ENCODE peak calls at places on chromosomes 1 and 21, in eight cellular contexts. H is left lung; W is psoas muscle; Z is WERI-Rb-1; R is naive thymus-derived CD4-positive, alpha-beta T cell; L is stomach; X is osteoblast; C is fibroblast of villous mesenchyme. B is an unnamed sample.
A peak's percentile ranks its signal among the peaks of the same experiment; 100 is the strongest.

GRCh38 chr1:85417017-85417416 is 47.9 kb downstream of the DDAH1 start:
- DNase-seq in H (peak; percentile 50), W (no peak), Z (no peak), R (no peak), L (no peak), X (no peak), C (no peak), B (no peak)

GRCh38 chr1:241842565-241842964 is 5.4 kb upstream of the EXO1 start:
- DNase-seq in H (no peak), W (no peak), Z (no peak), R (no peak), L (no peak), X (peak; percentile 58), C (peak; percentile 19), B (no peak)

GRCh38 chr1:2233997-2234761 is 6.1 kb downstream of the SKI start:
- DNase-seq in H (peak; percentile 99), W (peak; percentile 96), Z (no peak), R (peak; percentile 81), L (peak; percentile 77), X (peak; percentile 99), C (peak; percentile 99), B (no peak)

GRCh38 chr1:235972316-235973090 is 92.4 kb downstream of the NID1 start:
- DNase-seq in H (no peak), W (no peak), Z (no peak), R (no peak), L (no peak), X (peak; percentile 81), C (peak; percentile 95), B (no peak)

GRCh38 chr1:42319871-42320484 is 15.1 kb downstream of the FOXJ3 start:
- DNase-seq in H (no peak), W (no peak), Z (no peak), R (peak; percentile 39), L (no peak), X (no peak), C (peak; percentile 38), B (peak; percentile 74)

GRCh38 chr1:152876827-152877226 is 1.3 kb upstream of the SMCP start:
- DNase-seq in H (no peak), W (no peak), Z (no peak), R (no peak), L (no peak), X (no peak), C (no peak), B (no peak)

GRCh38 chr21:14533555-14534400 is 12.3 kb downstream of the SAMSN1 start:
- DNase-seq in H (no peak), W (no peak), Z (no peak), R (no peak), L (no peak), X (no peak), C (peak; percentile 73), B (no peak)

GRCh38 chr1:3060601-3061551 is 8.1 kb upstream of the PRDM16 start:
- DNase-seq in H (no peak), W (no peak), Z (peak; percentile 7), R (no peak), L (peak; percentile 25), X (peak; percentile 96), C (no peak), B (no peak)

GRCh38 chr1:210358511-210359148 is 29.9 kb downstream of the HHAT start:
- DNase-seq in H (no peak), W (no peak), Z (no peak), R (no peak), L (peak; percentile 53), X (no peak), C (no peak), B (no peak)

GRCh38 chr1:54280652-54281051 is 80.7 kb downstream of the MRPL37 start:
- DNase-seq in H (no peak), W (no peak), Z (no peak), R (peak; percentile 45), L (no peak), X (no peak), C (no peak), B (peak; percentile 78)

GRCh38 chr1:162022626-162023025 is 1.0 kb downstream of the OLFML2B start:
- DNase-seq in H (no peak), W (no peak), Z (no peak), R (no peak), L (no peak), X (peak; percentile 31), C (peak; percentile 12), B (no peak)

GRCh38 chr1:62856964-62857363 is 73.0 kb downstream of the ATG4C start:
- DNase-seq in H (no peak), W (no peak), Z (no peak), R (no peak), L (no peak), X (no peak), C (no peak), B (no peak)

GRCh38 chr1:206023682-206024081 is at the start of gene CTSE:
- DNase-seq in H (no peak), W (no peak), Z (peak; percentile 5), R (no peak), L (peak; percentile 88), X (no peak), C (no peak), B (no peak)

GRCh38 chr1:31704261-31705079 is 653 bp upstream of the COL16A1 start:
- DNase-seq in H (no peak), W (peak; percentile 34), Z (no peak), R (no peak), L (peak; percentile 81), X (peak; percentile 90), C (peak; percentile 85), B (no peak)

GRCh38 chr1:56331207-56331891 is 248.0 kb downstream of the PLPP3 start:
- DNase-seq in H (no peak), W (no peak), Z (no peak), R (no peak), L (no peak), X (no peak), C (no peak), B (no peak)

GRCh38 chr1:230105754-230106625 is 39.0 kb downstream of the GALNT2 start:
- DNase-seq in H (no peak), W (no peak), Z (no peak), R (no peak), L (no peak), X (peak; percentile 95), C (peak; percentile 79), B (no peak)

GRCh38 chr1:84353665-84354064 is 44.6 kb upstream of the DNASE2B start:
- DNase-seq in H (no peak), W (no peak), Z (no peak), R (no peak), L (no peak), X (no peak), C (peak; percentile 55), B (no peak)

GRCh38 chr1:59186656-59187055 is 110.2 kb upstream of the FGGY start:
- DNase-seq in H (no peak), W (peak; percentile 34), Z (no peak), R (no peak), L (no peak), X (peak; percentile 45), C (peak; percentile 72), B (no peak)

DNA sequence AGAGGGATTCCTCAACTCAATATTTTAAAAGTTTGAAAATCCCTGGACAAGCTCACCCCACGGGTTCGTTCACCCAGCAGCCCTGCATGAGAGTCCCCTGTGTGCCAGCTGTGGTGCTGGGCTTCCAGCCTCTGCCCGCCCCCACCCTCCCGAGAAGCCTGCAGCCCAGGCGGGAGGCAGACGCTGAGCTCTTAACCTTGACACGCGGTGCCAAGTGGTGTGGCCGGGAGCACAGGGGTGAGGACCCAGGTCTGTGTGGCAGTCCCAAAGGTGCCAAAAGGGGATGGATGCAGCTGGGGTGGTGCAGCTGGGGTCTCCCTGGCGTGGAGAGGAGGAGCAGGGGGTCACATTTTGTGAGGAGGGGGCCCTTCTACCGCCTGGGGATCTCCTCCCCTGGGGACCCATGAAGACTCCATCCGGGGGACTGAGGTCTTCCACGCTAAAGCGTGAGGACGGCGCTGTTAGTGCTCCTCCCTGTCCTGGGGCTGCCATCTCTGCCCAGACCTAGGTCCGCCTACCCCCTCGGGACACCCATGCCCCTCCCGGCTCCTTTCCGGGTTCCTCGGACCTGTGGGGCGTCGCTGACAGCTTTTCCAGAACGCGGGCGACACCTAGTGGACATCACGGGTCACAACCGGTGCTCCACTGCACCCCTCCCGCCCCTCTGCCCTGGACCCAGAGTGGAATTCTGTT is 12.9 kb downstream of the PLA2G2F start:
- DNase-seq in H (peak; percentile 91), W (peak; percentile 84), Z (peak; percentile 81), R (peak; percentile 71), L (peak; percentile 84), X (peak; percentile 99), C (peak; percentile 60), B (peak; percentile 41)
- H3K4me3 ChIP-seq in H (peak overlapping the region; percentile 21), W (peak overlapping the region; percentile 49), Z (peak overlapping the region; percentile 20), R (peak overlapping the region; percentile 71), L (peak overlapping the region; percentile 35), X (peak overlapping the region; percentile 63), C (peak overlapping the region; percentile 58), B (peak overlapping the region; percentile 57)

GRCh38 chr1:151512326-151512725 is 1.1 kb downstream of the CGN start:
- DNase-seq in H (no peak), W (no peak), Z (no peak), R (no peak), L (no peak), X (no peak), C (no peak), B (no peak)
- H3K4me3 ChIP-seq in H (peak overlapping the region; percentile 50), W (peak overlapping the region; percentile 73), Z (no peak overlapping the region), R (peak overlapping the region; percentile 89), L (peak overlapping the region; percentile 70), X (no peak overlapping the region), C (no peak overlapping the region), B (peak overlapping the region; percentile 71)

DNA sequence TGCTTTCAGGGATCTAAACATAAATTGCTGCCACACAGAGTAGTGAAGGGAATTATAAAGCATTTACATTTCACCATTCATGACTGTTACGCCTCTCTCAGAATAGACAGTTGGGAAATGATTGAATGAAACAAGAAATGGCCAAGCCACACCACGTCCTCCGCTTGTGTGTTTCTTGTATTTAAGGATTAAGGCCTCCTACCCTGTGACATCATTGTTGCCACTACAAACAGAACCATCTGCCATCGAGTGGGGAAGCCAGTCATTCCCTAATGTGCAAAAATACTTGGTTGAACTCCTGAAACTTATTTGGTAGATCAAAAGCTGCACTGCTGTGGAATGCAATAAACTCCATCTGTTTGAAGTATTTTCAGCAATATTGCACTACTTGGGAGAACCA is 99.1 kb upstream of the C1orf105 start:
- DNase-seq in H (no peak), W (no peak), Z (no peak), R (no peak), L (no peak), X (peak; percentile 60), C (peak; percentile 70), B (no peak)
- H3K4me3 ChIP-seq in H (no peak overlapping the region), W (no peak overlapping the region), Z (no peak overlapping the region), R (no peak overlapping the region), L (no peak overlapping the region), X (peak overlapping the region; percentile 23), C (no peak overlapping the region), B (no peak overlapping the region)

GRCh38 chr1:23403355-23403734 is 21.2 kb downstream of the TCEA3 start:
- DNase-seq in H (no peak), W (no peak), Z (no peak), R (no peak), L (no peak), X (no peak), C (no peak), B (no peak)

GRCh38 chr1:23402286-23403037 is 22.1 kb downstream of the TCEA3 start:
- DNase-seq in H (no peak), W (no peak), Z (no peak), R (no peak), L (no peak), X (no peak), C (peak; percentile 54), B (no peak)

GRCh38 chr1:23405946-23406345 is 18.6 kb downstream of the TCEA3 start:
- DNase-seq in H (no peak), W (no peak), Z (no peak), R (no peak), L (no peak), X (no peak), C (no peak), B (no peak)

GRCh38 chr1:23403038-23403336 is 21.6 kb downstream of the TCEA3 start:
- DNase-seq in H (no peak), W (no peak), Z (no peak), R (no peak), L (peak; percentile 31), X (peak; percentile 73), C (peak; percentile 76), B (no peak)

GRCh38 chr1:23403735-23404486 is 20.6 kb downstream of the TCEA3 start:
- DNase-seq in H (peak; percentile 93), W (peak; percentile 84), Z (peak; percentile 89), R (peak; percentile 73), L (peak; percentile 94), X (peak; percentile 88), C (peak; percentile 96), B (peak; percentile 80)
- H3K4me3 ChIP-seq in H (no peak overlapping the region), W (no peak overlapping the region), Z (peak overlapping the region; percentile 5), R (no peak overlapping the region), L (no peak overlapping the region), X (peak overlapping the region; percentile 8), C (no peak overlapping the region), B (peak overlapping the region; percentile 27)

B was measured in Jurkat, Clone E6-1.